ENCODE peak calls at places on chromosomes 16 and 17, in five cellular contexts. J, W, L, K and X are unnamed samples.

GRCh38 chr17:74573169-74573568 is 5.9 kb upstream of the CD300H start:
- DNase-seq in J (peak), W (no peak), L (no peak), K (no peak), X (no peak)

GRCh38 chr16:82016268-82016667 is 5.0 kb upstream of the SDR42E1 start:
- DNase-seq in J (peak), W (peak), L (no peak), K (no peak), X (peak)

GRCh38 chr17:12667299-12667958 is 1.7 kb downstream of the MYOCD start:
- DNase-seq in J (peak), W (peak), L (no peak), K (peak), X (peak)

GRCh38 chr16:17063156-17063555 is 407.6 kb downstream of the XYLT1 start:
- DNase-seq in J (no peak), W (no peak), L (no peak), K (no peak), X (no peak)

GRCh38 chr17:41818024-41818423 is 5.2 kb downstream of the FKBP10 start:
- DNase-seq in J (no peak), W (no peak), L (no peak), K (no peak), X (no peak)

GRCh38 chr16:75024591-75024990 is 25.8 kb downstream of the ZNRF1 start:
- DNase-seq in J (no peak), W (no peak), L (no peak), K (no peak), X (no peak)

GRCh38 chr16:55622930-55623561 is 32.7 kb upstream of the SLC6A2 start:
- DNase-seq in J (peak), W (no peak), L (no peak), K (no peak), X (no peak)

GRCh38 chr17:46178550-46179198 is 14.6 kb downstream of the KANSL1 start:
- DNase-seq in J (no peak), W (peak), L (no peak), K (no peak), X (no peak)

GRCh38 chr16:68786685-68787418 is 49.8 kb downstream of the CDH1 start:
- DNase-seq in J (peak), W (peak), L (no peak), K (no peak), X (no peak)

GRCh38 chr16:53518550-53519416 is 15.8 kb upstream of the AKTIP start:
- DNase-seq in J (no peak), W (peak), L (peak), K (peak), X (no peak)

GRCh38 chr17:81037026-81037782 is 2.3 kb downstream of the BAIAP2 start:
- DNase-seq in J (no peak), W (no peak), L (peak), K (no peak), X (no peak)
- TF ChIP-seq POLR2A in J (no peak), W (no peak), L (no peak), K (no peak), X (no peak)

DNA sequence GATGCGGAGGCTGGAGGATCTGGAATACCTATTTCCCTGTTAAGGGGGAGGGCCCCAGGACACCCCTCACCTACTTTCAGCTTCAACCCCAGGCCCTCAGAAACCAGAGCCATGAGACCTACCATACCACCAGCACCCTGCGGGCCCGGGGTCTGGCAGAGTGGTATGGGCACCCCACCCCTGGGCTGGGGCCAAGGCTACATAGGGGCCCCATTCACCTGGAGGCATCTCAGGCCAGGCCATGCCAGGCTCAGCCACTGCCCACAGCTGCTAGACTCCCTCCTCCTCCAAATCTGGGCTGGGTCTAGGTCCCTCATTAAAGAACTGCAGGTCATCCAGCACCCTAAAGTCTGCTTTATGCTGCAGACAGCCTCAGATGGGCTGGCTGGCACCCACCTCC is 9.0 kb downstream of the FNDC8 start:
- DNase-seq in J (no peak), W (no peak), L (no peak), K (no peak), X (no peak)
- TF ChIP-seq POLR2A in J (no peak), W (no peak), L (no peak), K (no peak), X (no peak)

GRCh38 chr17:82839617-82840292 is at the start of gene ZNF750:
- DNase-seq in J (no peak), W (no peak), L (peak), K (no peak), X (no peak)
- TF ChIP-seq POLR2A in J (no peak), W (no peak), L (no peak), K (no peak), X (no peak)

GRCh38 chr16:2428051-2428786 is 1.0 kb upstream of the CCNF start:
- DNase-seq in J (peak), W (no peak), L (peak), K (no peak), X (no peak)
- TF ChIP-seq POLR2A in J (no peak), W (no peak), L (no peak), K (no peak), X (no peak)

DNA sequence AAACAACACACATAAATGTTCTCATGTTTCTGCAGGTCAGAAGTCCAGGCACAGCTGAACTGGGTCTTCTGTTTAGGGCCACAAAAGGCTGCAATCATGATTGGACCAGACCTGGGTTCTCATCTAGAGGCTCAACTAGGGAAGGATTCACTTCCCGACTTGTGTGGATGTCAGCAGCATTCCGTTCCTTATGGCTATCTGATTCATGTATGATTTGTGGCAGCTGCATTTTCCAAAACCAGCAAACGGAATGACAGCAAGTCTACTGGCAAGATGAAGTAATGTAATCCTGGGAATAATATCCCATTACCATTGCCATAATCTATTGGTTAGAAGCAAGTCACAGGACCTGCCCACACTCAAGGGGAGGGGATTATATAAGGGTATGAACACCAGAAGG is 22.1 kb downstream of the CEP112 start:
- DNase-seq in J (no peak), W (no peak), L (no peak), K (no peak), X (no peak)
- TF ChIP-seq POLR2A in J (no peak), W (no peak), L (no peak), K (no peak), X (no peak)

GRCh38 chr17:80546267-80546666 is 1.6 kb downstream of the RPTOR start:
- DNase-seq in J (no peak), W (no peak), L (no peak), K (no peak), X (no peak)

GRCh38 chr17:80539022-80539421 is 5.6 kb upstream of the RPTOR start:
- DNase-seq in J (peak), W (no peak), L (peak), K (no peak), X (no peak)

GRCh38 chr17:80545499-80545826 is 825 bp downstream of the RPTOR start:
- DNase-seq in J (no peak), W (no peak), L (no peak), K (no peak), X (no peak)

GRCh38 chr17:80544655-80545498 is at the start of gene RPTOR:
- DNase-seq in J (peak), W (peak), L (peak), K (peak), X (peak)
- TF ChIP-seq POLR2A in J (peak), W (peak), L (peak), K (peak), X (peak)

GRCh38 chr17:20214807-20215206 is 205.6 kb downstream of the SPECC1 start:
- DNase-seq in J (no peak), W (no peak), L (no peak), K (no peak), X (no peak)

GRCh38 chr17:20216154-20216815 is 207.1 kb downstream of the SPECC1 start:
- DNase-seq in J (peak), W (no peak), L (no peak), K (no peak), X (no peak)

GRCh38 chr17:20210614-20211013 is 201.5 kb downstream of the SPECC1 start:
- DNase-seq in J (no peak), W (no peak), L (no peak), K (no peak), X (no peak)

GRCh38 chr17:20211246-20211645 is 202.1 kb downstream of the SPECC1 start:
- DNase-seq in J (no peak), W (no peak), L (no peak), K (no peak), X (no peak)

GRCh38 chr17:20213429-20213828 is 204.3 kb downstream of the SPECC1 start:
- DNase-seq in J (no peak), W (no peak), L (no peak), K (no peak), X (no peak)
- TF ChIP-seq POLR2A in J (no peak), W (no peak), L (no peak), K (no peak), X (no peak)

GRCh38 chr16:31094424-31095120 is at the start of gene VKORC1:
- DNase-seq in J (peak), W (peak), L (peak), K (peak), X (peak)
- TF ChIP-seq POLR2A in J (peak), W (no peak), L (no peak), K (peak), X (peak)

GRCh38 chr17:64505320-64506200 is 529 bp downstream of the DDX5 start:
- DNase-seq in J (peak), W (peak), L (peak), K (peak), X (no peak)
- TF ChIP-seq POLR2A in J (peak), W (no peak), L (peak), K (no peak), X (peak)